ENCODE peak calls at places on chromosomes 7 and 10, in seven cellular contexts. E, T, D, I, Z, N and F are unnamed samples.

GRCh38 chr10:61173450-61173849 is 229.5 kb upstream of the RHOBTB1 start:
- DNase-seq in E (no peak), T (no peak), D (no peak), I (no peak), Z (no peak), N (no peak), F (no peak)

GRCh38 chr10:82037076-82037475 is 162.1 kb downstream of the NRG3 start:
- DNase-seq in E (peak), T (no peak), D (no peak), I (no peak), Z (no peak), N (no peak), F (no peak)

GRCh38 chr7:156735861-156736260 is 95.3 kb downstream of the RNF32 start:
- DNase-seq in E (no peak), T (no peak), D (no peak), I (no peak), Z (no peak), N (no peak), F (no peak)

GRCh38 chr10:125123363-125124113 is 36.8 kb downstream of the CTBP2 start:
- DNase-seq in E (peak), T (no peak), D (no peak), I (peak), Z (peak), N (peak), F (no peak)

GRCh38 chr10:101052285-101052684 is 9.5 kb upstream of the KAZALD1 start:
- DNase-seq in E (peak), T (no peak), D (no peak), I (peak), Z (no peak), N (no peak), F (no peak)

GRCh38 chr7:90262438-90262837 is 17.5 kb downstream of the CFAP69 start:
- DNase-seq in E (peak), T (no peak), D (no peak), I (peak), Z (no peak), N (peak), F (no peak)

GRCh38 chr7:51141451-51141971 is 175.1 kb downstream of the COBL start:
- DNase-seq in E (peak), T (no peak), D (no peak), I (peak), Z (no peak), N (no peak), F (no peak)

GRCh38 chr10:89332092-89332633 is 4.4 kb downstream of the IFIT3 start:
- DNase-seq in E (peak), T (peak), D (peak), I (peak), Z (no peak), N (no peak), F (no peak)

GRCh38 chr7:121519548-121520521 is 123.7 kb upstream of the FAM3C start:
- DNase-seq in E (peak), T (no peak), D (no peak), I (no peak), Z (no peak), N (no peak), F (no peak)

GRCh38 chr10:33412261-33413092 is 78.0 kb upstream of the NRP1 start:
- DNase-seq in E (peak), T (peak), D (no peak), I (peak), Z (peak), N (no peak), F (no peak)

GRCh38 chr10:70321897-70322890 is 38.4 kb upstream of the NPFFR1 start:
- DNase-seq in E (no peak), T (no peak), D (no peak), I (no peak), Z (no peak), N (no peak), F (no peak)

GRCh38 chr10:80015911-80016590 is 62.4 kb upstream of the TMEM254 start:
- DNase-seq in E (no peak), T (no peak), D (no peak), I (no peak), Z (no peak), N (no peak), F (no peak)

GRCh38 chr7:114088541-114088940 is 169.7 kb upstream of the PPP1R3A start:
- DNase-seq in E (no peak), T (no peak), D (no peak), I (no peak), Z (no peak), N (no peak), F (no peak)

GRCh38 chr10:21080246-21080645 is 183.1 kb upstream of the NEBL start:
- DNase-seq in E (no peak), T (no peak), D (no peak), I (no peak), Z (no peak), N (no peak), F (no peak)

GRCh38 chr7:85090919-85091567 is 95.8 kb downstream of the SEMA3D start:
- DNase-seq in E (no peak), T (no peak), D (no peak), I (no peak), Z (no peak), N (no peak), F (no peak)

GRCh38 chr7:35727571-35727970 is 32.6 kb upstream of the HERPUD2 start:
- DNase-seq in E (no peak), T (peak), D (no peak), I (no peak), Z (no peak), N (no peak), F (no peak)

GRCh38 chr10:3045471-3046209 is 21.7 kb upstream of the PFKP start:
- DNase-seq in E (peak), T (no peak), D (no peak), I (peak), Z (peak), N (no peak), F (no peak)

GRCh38 chr7:135757719-135758411 is 9.3 kb upstream of the FAM180A start:
- DNase-seq in E (no peak), T (no peak), D (no peak), I (no peak), Z (no peak), N (no peak), F (no peak)